ENCODE peak calls at places on chromosomes 16 and 17, in nine cellular contexts. One of them, this sample, is unnamed.

GRCh38 chr17:17425591-17425990 is 51.2 kb upstream of the MED9 start:
- DNase-seq in body of pancreas: no peak
- DNase-seq in stimulated activated CD8-positive, alpha-beta memory T cell treated with anti-CD3 and anti-CD28 coated beads, Interleukin-12 subunit alpha, Interleukin-12 subunit beta, amount 100 ng/mL, for 4 hours: no peak
- DNase-seq in pancreas: no peak
- DNase-seq in SW 1271: no peak
- DNase-seq in adrenal gland: no peak
- DNase-seq in GM10248: no peak
- DNase-seq in GM04503: no peak
- DNase-seq in aorta: no peak
- DNase-seq in this sample: no peak

GRCh38 chr17:55224746-55225145 is 40.0 kb upstream of the HLF start:
- DNase-seq in body of pancreas: no peak
- DNase-seq in stimulated activated CD8-positive, alpha-beta memory T cell treated with anti-CD3 and anti-CD28 coated beads, Interleukin-12 subunit alpha, Interleukin-12 subunit beta, amount 100 ng/mL, for 4 hours: no peak
- DNase-seq in pancreas: no peak
- DNase-seq in SW 1271: no peak
- DNase-seq in adrenal gland: no peak
- DNase-seq in GM10248: no peak
- DNase-seq in GM04503: no peak
- DNase-seq in aorta: no peak
- DNase-seq in this sample: no peak

GRCh38 chr16:85514601-85515318 is 98.4 kb upstream of the GSE1 start:
- DNase-seq in body of pancreas: peak; percentile 90
- DNase-seq in stimulated activated CD8-positive, alpha-beta memory T cell treated with anti-CD3 and anti-CD28 coated beads, Interleukin-12 subunit alpha, Interleukin-12 subunit beta, amount 100 ng/mL, for 4 hours: no peak
- DNase-seq in pancreas: peak; percentile 85
- DNase-seq in SW 1271: no peak
- DNase-seq in adrenal gland: peak; percentile 88
- DNase-seq in GM10248: no peak
- DNase-seq in GM04503: peak; percentile 94
- DNase-seq in aorta: peak; percentile 93
- DNase-seq in this sample: no peak

GRCh38 chr16:6857575-6857974 is 475.1 kb upstream of the RBFOX1 start:
- DNase-seq in body of pancreas: no peak
- DNase-seq in stimulated activated CD8-positive, alpha-beta memory T cell treated with anti-CD3 and anti-CD28 coated beads, Interleukin-12 subunit alpha, Interleukin-12 subunit beta, amount 100 ng/mL, for 4 hours: no peak
- DNase-seq in pancreas: no peak
- DNase-seq in SW 1271: no peak
- DNase-seq in adrenal gland: no peak
- DNase-seq in GM10248: no peak
- DNase-seq in GM04503: no peak
- DNase-seq in aorta: no peak
- DNase-seq in this sample: no peak

GRCh38 chr17:43627657-43628650 is 33.8 kb downstream of the MEOX1 start:
- DNase-seq in body of pancreas: no peak
- DNase-seq in stimulated activated CD8-positive, alpha-beta memory T cell treated with anti-CD3 and anti-CD28 coated beads, Interleukin-12 subunit alpha, Interleukin-12 subunit beta, amount 100 ng/mL, for 4 hours: no peak
- DNase-seq in pancreas: no peak
- DNase-seq in SW 1271: no peak
- DNase-seq in adrenal gland: no peak
- DNase-seq in GM10248: no peak
- DNase-seq in GM04503: no peak
- DNase-seq in aorta: no peak
- DNase-seq in this sample: no peak

GRCh38 chr17:44915727-44916058 is 393 bp upstream of the GFAP start:
- DNase-seq in body of pancreas: peak; percentile 27
- DNase-seq in stimulated activated CD8-positive, alpha-beta memory T cell treated with anti-CD3 and anti-CD28 coated beads, Interleukin-12 subunit alpha, Interleukin-12 subunit beta, amount 100 ng/mL, for 4 hours: no peak
- DNase-seq in pancreas: no peak
- DNase-seq in SW 1271: no peak
- DNase-seq in adrenal gland: no peak
- DNase-seq in GM10248: no peak
- DNase-seq in GM04503: no peak
- DNase-seq in aorta: peak; percentile 22
- DNase-seq in this sample: no peak

GRCh38 chr16:11914759-11915643 is 755 bp downstream of the GSPT1 start:
- DNase-seq in body of pancreas: peak; percentile 36
- DNase-seq in stimulated activated CD8-positive, alpha-beta memory T cell treated with anti-CD3 and anti-CD28 coated beads, Interleukin-12 subunit alpha, Interleukin-12 subunit beta, amount 100 ng/mL, for 4 hours: peak; percentile 34
- DNase-seq in pancreas: peak; percentile 40
- DNase-seq in SW 1271: no peak
- DNase-seq in adrenal gland: peak; percentile 56
- DNase-seq in GM10248: peak; percentile 66
- DNase-seq in GM04503: no peak
- DNase-seq in aorta: peak; percentile 83
- DNase-seq in this sample: peak; percentile 70

GRCh38 chr17:75478508-75478907 is 22.1 kb downstream of the TMEM94 start:
- DNase-seq in body of pancreas: no peak
- DNase-seq in stimulated activated CD8-positive, alpha-beta memory T cell treated with anti-CD3 and anti-CD28 coated beads, Interleukin-12 subunit alpha, Interleukin-12 subunit beta, amount 100 ng/mL, for 4 hours: no peak
- DNase-seq in pancreas: no peak
- DNase-seq in SW 1271: no peak
- DNase-seq in adrenal gland: no peak
- DNase-seq in GM10248: no peak
- DNase-seq in GM04503: no peak
- DNase-seq in aorta: no peak
- DNase-seq in this sample: no peak

GRCh38 chr16:27127293-27127692 is 60.6 kb downstream of the C16orf82 start:
- DNase-seq in body of pancreas: no peak
- DNase-seq in stimulated activated CD8-positive, alpha-beta memory T cell treated with anti-CD3 and anti-CD28 coated beads, Interleukin-12 subunit alpha, Interleukin-12 subunit beta, amount 100 ng/mL, for 4 hours: no peak
- DNase-seq in pancreas: no peak
- DNase-seq in SW 1271: no peak
- DNase-seq in adrenal gland: no peak
- DNase-seq in GM10248: no peak
- DNase-seq in GM04503: peak; percentile 59
- DNase-seq in aorta: no peak
- DNase-seq in this sample: no peak

GRCh38 chr16:22318690-22319358 is 21.6 kb downstream of the POLR3E start:
- DNase-seq in body of pancreas: no peak
- DNase-seq in stimulated activated CD8-positive, alpha-beta memory T cell treated with anti-CD3 and anti-CD28 coated beads, Interleukin-12 subunit alpha, Interleukin-12 subunit beta, amount 100 ng/mL, for 4 hours: no peak
- DNase-seq in pancreas: no peak
- DNase-seq in SW 1271: no peak
- DNase-seq in adrenal gland: no peak
- DNase-seq in GM10248: peak; percentile 51
- DNase-seq in GM04503: no peak
- DNase-seq in aorta: peak; percentile 74
- DNase-seq in this sample: peak; percentile 51

GRCh38 chr16:76241735-76242134 is 35.5 kb upstream of the CNTNAP4 start:
- DNase-seq in body of pancreas: no peak
- DNase-seq in stimulated activated CD8-positive, alpha-beta memory T cell treated with anti-CD3 and anti-CD28 coated beads, Interleukin-12 subunit alpha, Interleukin-12 subunit beta, amount 100 ng/mL, for 4 hours: no peak
- DNase-seq in pancreas: no peak
- DNase-seq in SW 1271: no peak
- DNase-seq in adrenal gland: no peak
- DNase-seq in GM10248: no peak
- DNase-seq in GM04503: no peak
- DNase-seq in aorta: no peak
- DNase-seq in this sample: no peak

GRCh38 chr16:69321080-69321479 is 9.3 kb downstream of the PDF start:
- DNase-seq in body of pancreas: peak; percentile 1
- DNase-seq in stimulated activated CD8-positive, alpha-beta memory T cell treated with anti-CD3 and anti-CD28 coated beads, Interleukin-12 subunit alpha, Interleukin-12 subunit beta, amount 100 ng/mL, for 4 hours: no peak
- DNase-seq in pancreas: no peak
- DNase-seq in SW 1271: no peak
- DNase-seq in adrenal gland: no peak
- DNase-seq in GM10248: no peak
- DNase-seq in GM04503: no peak
- DNase-seq in aorta: peak; percentile 68
- DNase-seq in this sample: no peak

GRCh38 chr16:25608002-25608401 is 83.8 kb upstream of the HS3ST4 start:
- DNase-seq in body of pancreas: no peak
- DNase-seq in stimulated activated CD8-positive, alpha-beta memory T cell treated with anti-CD3 and anti-CD28 coated beads, Interleukin-12 subunit alpha, Interleukin-12 subunit beta, amount 100 ng/mL, for 4 hours: no peak
- DNase-seq in pancreas: no peak
- DNase-seq in SW 1271: no peak
- DNase-seq in adrenal gland: no peak
- DNase-seq in GM10248: no peak
- DNase-seq in GM04503: no peak
- DNase-seq in aorta: no peak
- DNase-seq in this sample: no peak

GRCh38 chr17:33637534-33637933 is 344.4 kb upstream of the ASIC2 start:
- DNase-seq in body of pancreas: no peak
- DNase-seq in stimulated activated CD8-positive, alpha-beta memory T cell treated with anti-CD3 and anti-CD28 coated beads, Interleukin-12 subunit alpha, Interleukin-12 subunit beta, amount 100 ng/mL, for 4 hours: no peak
- DNase-seq in pancreas: no peak
- DNase-seq in SW 1271: no peak
- DNase-seq in adrenal gland: no peak
- DNase-seq in GM10248: no peak
- DNase-seq in GM04503: no peak
- DNase-seq in aorta: no peak
- DNase-seq in this sample: no peak

GRCh38 chr16:2874584-2875362 is 8.2 kb upstream of the FLYWCH2 start:
- DNase-seq in body of pancreas: peak; percentile 83
- DNase-seq in stimulated activated CD8-positive, alpha-beta memory T cell treated with anti-CD3 and anti-CD28 coated beads, Interleukin-12 subunit alpha, Interleukin-12 subunit beta, amount 100 ng/mL, for 4 hours: peak; percentile 40
- DNase-seq in pancreas: peak; percentile 65
- DNase-seq in SW 1271: peak; percentile 15
- DNase-seq in adrenal gland: peak; percentile 82
- DNase-seq in GM10248: peak; percentile 85
- DNase-seq in GM04503: no peak
- DNase-seq in aorta: peak; percentile 93
- DNase-seq in this sample: peak; percentile 75

GRCh38 chr16:29804455-29805231 is 1.7 kb upstream of the MAZ start:
- DNase-seq in body of pancreas: peak; percentile 68
- DNase-seq in stimulated activated CD8-positive, alpha-beta memory T cell treated with anti-CD3 and anti-CD28 coated beads, Interleukin-12 subunit alpha, Interleukin-12 subunit beta, amount 100 ng/mL, for 4 hours: no peak
- DNase-seq in pancreas: peak; percentile 45
- DNase-seq in SW 1271: no peak
- DNase-seq in adrenal gland: peak; percentile 66
- DNase-seq in GM10248: no peak
- DNase-seq in GM04503: no peak
- DNase-seq in aorta: no peak
- DNase-seq in this sample: no peak

GRCh38 chr17:63653018-63653417 is 30.8 kb downstream of the MAP3K3 start:
- DNase-seq in body of pancreas: peak; percentile 31
- DNase-seq in stimulated activated CD8-positive, alpha-beta memory T cell treated with anti-CD3 and anti-CD28 coated beads, Interleukin-12 subunit alpha, Interleukin-12 subunit beta, amount 100 ng/mL, for 4 hours: no peak
- DNase-seq in pancreas: no peak
- DNase-seq in SW 1271: no peak
- DNase-seq in adrenal gland: no peak
- DNase-seq in GM10248: no peak
- DNase-seq in GM04503: no peak
- DNase-seq in aorta: no peak
- DNase-seq in this sample: no peak